ENCODE peak calls at places on chromosomes 7 and 10, in eight cellular contexts. N, E, R, A, F, G, L and M are unnamed samples.

GRCh38 chr7:98294798-98295382 is 13.4 kb downstream of the BRI3 start:
- DNase-seq in R (peak; percentile 82), E (peak; percentile 73), N (peak; percentile 89), L (peak; percentile 52), F (no peak), A (no peak), G (peak; percentile 75), M (peak; percentile 76)

GRCh38 chr7:2607122-2607912 is 24.5 kb upstream of the TTYH3 start:
- DNase-seq in A (no peak), G (no peak), R (peak; percentile 89), E (no peak), L (no peak), F (peak; percentile 82), N (no peak), M (peak; percentile 82)

GRCh38 chr10:93826355-93826754 is 67.4 kb upstream of the SLC35G1 start:
- DNase-seq in N (no peak), R (no peak), A (no peak), G (no peak), L (no peak), F (no peak), E (no peak), M (no peak)

GRCh38 chr10:30413996-30414576 is 19.9 kb upstream of the MAP3K8 start:
- DNase-seq in N (no peak), R (no peak), G (peak; percentile 84), A (no peak), F (no peak), L (no peak), E (peak; percentile 74), M (no peak)

GRCh38 chr10:106285199-106285598 is 879.3 kb downstream of the SORCS1 start:
- DNase-seq in G (no peak), R (no peak), A (no peak), E (no peak), L (no peak), N (no peak), F (no peak), M (no peak)

GRCh38 chr7:107233174-107233573 is 64.4 kb downstream of the HBP1 start:
- DNase-seq in R (no peak), N (no peak), L (no peak), E (no peak), F (no peak), G (no peak), A (no peak), M (no peak)

GRCh38 chr10:95262763-95263518 is 27.9 kb downstream of the PDLIM1 start:
- DNase-seq in L (no peak), G (no peak), N (no peak), R (no peak), F (no peak), A (no peak), E (no peak), M (no peak)

GRCh38 chr10:6035926-6036575 is 26.1 kb downstream of the IL2RA start:
- DNase-seq in G (no peak), N (no peak), E (no peak), F (peak; percentile 5), A (no peak), L (no peak), R (no peak), M (no peak)

GRCh38 chr10:97127960-97128850 is 57.6 kb downstream of the SLIT1 start:
- DNase-seq in E (no peak), A (no peak), L (no peak), N (no peak), F (peak; percentile 30), G (no peak), R (peak; percentile 40), M (no peak)

GRCh38 chr7:127207246-127207645 is 45.5 kb downstream of the GRM8 start:
- DNase-seq in R (no peak), A (no peak), L (no peak), N (no peak), F (no peak), G (no peak), E (no peak), M (no peak)

GRCh38 chr10:72709041-72709440 is 17.1 kb downstream of the MCU start:
- DNase-seq in E (no peak), G (no peak), A (no peak), F (no peak), R (no peak), N (no peak), L (no peak), M (no peak)

GRCh38 chr7:135224027-135224426 is 9.6 kb upstream of the STRA8 start:
- DNase-seq in E (no peak), R (no peak), A (no peak), N (no peak), F (no peak), G (no peak), L (no peak), M (no peak)

GRCh38 chr7:138243430-138243829 is 167.2 kb downstream of the AKR1D1 start:
- DNase-seq in N (peak; percentile 95), F (no peak), L (peak; percentile 97), E (no peak), A (no peak), R (no peak), G (peak; percentile 13), M (peak; percentile 87)

GRCh38 chr7:105296491-105296890 is 92.2 kb downstream of the SRPK2 start:
- DNase-seq in R (no peak), L (no peak), N (no peak), F (no peak), A (no peak), E (no peak), G (no peak), M (no peak)

GRCh38 chr7:97043281-97043680 is 18.6 kb upstream of the DLX5 start:
- DNase-seq in E (no peak), F (no peak), R (no peak), N (no peak), G (no peak), L (no peak), A (no peak), M (no peak)

GRCh38 chr10:95818663-95819062 is 62.7 kb downstream of the ENTPD1 start:
- DNase-seq in N (no peak), A (no peak), R (no peak), L (no peak), G (no peak), F (no peak), E (no peak), M (no peak)

GRCh38 chr7:98278936-98279335 is 2.5 kb upstream of the BRI3 start:
- DNase-seq in R (no peak), F (no peak), N (no peak), L (no peak), A (no peak), E (peak; percentile 22), G (no peak), M (no peak)

GRCh38 chr7:131556055-131556911 is at the start of gene PODXL:
- DNase-seq in G (peak; percentile 57), R (peak; percentile 91), L (no peak), E (peak; percentile 67), N (peak; percentile 82), A (peak; percentile 8), F (peak; percentile 85), M (peak; percentile 83)

GRCh38 chr7:74178632-74179031 is 4.5 kb downstream of the EIF4H start:
- DNase-seq in N (no peak), F (no peak), A (no peak), E (no peak), L (no peak), G (no peak), R (no peak), M (no peak)

GRCh38 chr10:123241391-123242141 is 87.4 kb downstream of the BUB3 start:
- DNase-seq in E (peak; percentile 43), F (no peak), G (no peak), R (no peak), L (no peak), A (no peak), N (no peak), M (no peak)

GRCh38 chr10:127866276-127867013 is 26.3 kb downstream of the CLRN3 start:
- DNase-seq in N (no peak), E (no peak), R (no peak), L (no peak), A (no peak), F (no peak), G (no peak), M (no peak)

DNA sequence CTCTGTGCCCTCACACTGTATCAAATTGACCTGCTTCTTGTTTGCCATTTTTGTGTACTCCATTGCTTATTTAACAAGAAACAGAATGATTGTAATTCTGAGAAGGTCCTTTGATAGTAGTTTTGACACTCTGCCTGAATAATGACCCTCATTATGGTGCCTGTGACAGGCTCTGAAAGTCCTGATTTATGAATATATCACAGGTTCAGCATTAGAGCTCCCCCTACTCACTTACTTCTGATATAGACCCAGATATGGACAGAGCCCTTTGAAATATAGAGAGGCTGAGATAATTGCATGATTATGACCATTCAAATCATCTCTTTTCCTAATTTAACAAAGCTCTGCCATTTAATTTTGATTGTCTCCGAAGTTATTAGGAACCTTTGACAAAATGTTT is 465.3 kb downstream of the MDFIC start:
- DNase-seq in N (no peak), A (no peak), G (no peak), L (no peak), E (no peak), F (no peak), R (no peak), M (no peak)
- H3K27ac ChIP-seq in N (no peak overlapping the region), A (no peak overlapping the region), G (no peak overlapping the region), L (no peak overlapping the region), E (no peak overlapping the region), F (no peak overlapping the region), R (no peak overlapping the region), M (no peak overlapping the region)

DNA sequence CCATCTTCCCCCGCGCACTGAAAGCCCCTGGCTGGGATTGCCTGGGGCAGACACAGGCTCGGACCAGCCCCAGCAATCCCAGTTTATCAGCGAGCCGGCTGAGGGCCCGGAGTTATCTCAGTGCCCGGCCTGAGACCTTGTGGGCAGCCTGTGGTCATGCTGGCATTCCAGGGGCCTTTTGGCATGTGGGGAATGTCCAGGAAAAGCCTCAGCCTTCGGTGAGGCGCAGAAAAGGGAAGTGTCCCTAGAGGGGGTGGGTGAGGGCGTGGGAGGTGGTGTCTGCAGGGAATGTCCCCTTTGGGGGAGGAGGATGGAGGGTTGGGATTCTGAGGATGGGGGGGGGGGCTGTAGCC is 167.9 kb upstream of the TNRC18 start:
- DNase-seq in G (peak; percentile 74), F (no peak), R (peak; percentile 78), A (no peak), E (no peak), L (no peak), N (no peak), M (no peak)
- H3K27ac ChIP-seq in G (peak overlapping the region; percentile 90), F (no peak overlapping the region), R (no peak overlapping the region), A (peak overlapping the region; percentile 82), E (no peak overlapping the region), L (no peak overlapping the region), N (no peak overlapping the region), M (no peak overlapping the region)

GRCh38 chr7:43164757-43165156 is 52.3 kb downstream of the HECW1 start:
- DNase-seq in R (no peak), F (no peak), N (no peak), L (no peak), G (peak; percentile 52), A (no peak), E (no peak), M (no peak)
- H3K27ac ChIP-seq in R (no peak overlapping the region), F (no peak overlapping the region), N (no peak overlapping the region), L (no peak overlapping the region), G (no peak overlapping the region), A (no peak overlapping the region), E (no peak overlapping the region), M (no peak overlapping the region)

GRCh38 chr10:75223507-75223906 is 12.2 kb downstream of the COMTD1 start:
- DNase-seq in A (no peak), L (no peak), F (peak; percentile 4), N (peak; percentile 69), G (no peak), R (no peak), E (no peak), M (no peak)

GRCh38 chr10:75226055-75226454 is 9.7 kb downstream of the COMTD1 start:
- DNase-seq in A (no peak), L (no peak), G (no peak), N (no peak), F (no peak), E (no peak), R (no peak), M (no peak)

GRCh38 chr10:75220258-75220657 is 9.7 kb downstream of the VDAC2 start:
- DNase-seq in N (no peak), G (no peak), A (no peak), E (no peak), R (no peak), F (peak; percentile 12), L (no peak), M (no peak)
- H3K27ac ChIP-seq in N (no peak overlapping the region), G (no peak overlapping the region), A (no peak overlapping the region), E (no peak overlapping the region), R (no peak overlapping the region), F (no peak overlapping the region), L (no peak overlapping the region), M (no peak overlapping the region)